ENCODE peak calls at places on chromosomes 5 and 9, in ten cellular contexts. L is glomerular endothelial cell; H is ELF-1; N is activated CD4-positive, CD25-positive, alpha-beta regulatory T cell; I is activated naive CD8-positive, alpha-beta T cell treated with anti-CD3 and anti-CD28 coated beads, Interleukin-2, amount 10 ng/mL, durations not matched to agents 7 days and 5 days; K is brain microvascular endothelial cell; R is HFF-Myc; G is posterior vena cava; A is nucleus accumbens; X is Ammon's horn. P is an unnamed sample.

GRCh38 chr9:88007291-88007650 is 32.9 kb upstream of the CDK20 start:
- DNase-seq in L (no peak), K (no peak), X (no peak), R (no peak), H (peak), G (no peak), N (peak), A (no peak), I (no peak), P (no peak)

GRCh38 chr5:172007153-172007794 is 836 bp upstream of the FBXW11 start:
- DNase-seq in N (no peak), X (peak), G (no peak), R (no peak), L (no peak), K (peak), A (peak), H (no peak), I (no peak), P (no peak)

GRCh38 chr9:98215821-98216220 is 23.4 kb upstream of the CORO2A start:
- DNase-seq in R (no peak), I (no peak), A (no peak), G (no peak), L (no peak), K (no peak), N (no peak), X (no peak), H (peak), P (no peak)

GRCh38 chr5:57338068-57338848 is 144.4 kb downstream of the ACTBL2 start:
- DNase-seq in L (no peak), A (no peak), K (no peak), G (no peak), N (no peak), I (no peak), R (no peak), X (no peak), H (peak), P (peak)

GRCh38 chr9:108045851-108046250 is 556.3 kb upstream of the KLF4 start:
- DNase-seq in R (no peak), A (no peak), H (no peak), X (no peak), N (no peak), K (no peak), L (no peak), G (no peak), I (no peak), P (no peak)

GRCh38 chr5:115431116-115431515 is 113.5 kb downstream of the FEM1C start:
- DNase-seq in R (no peak), H (no peak), G (no peak), A (no peak), N (no peak), K (no peak), X (no peak), L (no peak), I (no peak), P (peak)

GRCh38 chr5:67100301-67100700 is 96.3 kb downstream of the CD180 start:
- DNase-seq in G (no peak), I (no peak), L (no peak), K (no peak), N (no peak), X (peak), H (no peak), A (no peak), R (no peak), P (no peak)

GRCh38 chr9:33155393-33155792 is 11.7 kb downstream of the B4GALT1 start:
- DNase-seq in G (no peak), N (no peak), A (no peak), I (no peak), R (no peak), H (no peak), X (no peak), K (no peak), L (no peak), P (no peak)

GRCh38 chr9:121778252-121779225 is 127.1 kb downstream of the DAB2IP start:
- DNase-seq in I (no peak), G (no peak), R (no peak), L (no peak), N (no peak), K (no peak), H (no peak), X (peak), A (no peak), P (no peak)